ENCODE peak calls at places on chromosomes 12 and 14, in eight cellular contexts. One of them, this sample, is unnamed.

GRCh38 chr14:86143248-86143647 is 613.3 kb downstream of the FLRT2 start:
- DNase-seq in GM23338: no peak
- DNase-seq in K562: no peak
- DNase-seq in activated B cell treated with CpG ODN at 0.5 μM for 24 hours: no peak
- DNase-seq in PC-3: no peak
- DNase-seq in B cell: no peak
- DNase-seq in glutamatergic neuron: no peak
- DNase-seq in AG09309: no peak
- DNase-seq in this sample: no peak

GRCh38 chr12:100388382-100388781 is 31.5 kb downstream of the SLC17A8 start:
- DNase-seq in activated B cell treated with CpG ODN at 0.5 μM for 24 hours: no peak
- DNase-seq in GM23338: no peak
- DNase-seq in PC-3: no peak
- DNase-seq in AG09309: no peak
- DNase-seq in glutamatergic neuron: no peak
- DNase-seq in K562: no peak
- DNase-seq in B cell: no peak
- DNase-seq in this sample: no peak

GRCh38 chr14:61822458-61822857 is 60.2 kb downstream of the SNAPC1 start:
- DNase-seq in K562: no peak
- DNase-seq in activated B cell treated with CpG ODN at 0.5 μM for 24 hours: no peak
- DNase-seq in PC-3: no peak
- DNase-seq in AG09309: no peak
- DNase-seq in glutamatergic neuron: no peak
- DNase-seq in B cell: no peak
- DNase-seq in GM23338: no peak
- DNase-seq in this sample: no peak

GRCh38 chr14:54738009-54738408 is 164.6 kb downstream of the GCH1 start:
- DNase-seq in activated B cell treated with CpG ODN at 0.5 μM for 24 hours: no peak
- DNase-seq in AG09309: no peak
- DNase-seq in glutamatergic neuron: no peak
- DNase-seq in K562: no peak
- DNase-seq in B cell: no peak
- DNase-seq in PC-3: peak
- DNase-seq in GM23338: no peak
- DNase-seq in this sample: no peak

GRCh38 chr12:28884861-28885260 is 264.2 kb upstream of the FAR2 start:
- DNase-seq in activated B cell treated with CpG ODN at 0.5 μM for 24 hours: no peak
- DNase-seq in PC-3: no peak
- DNase-seq in glutamatergic neuron: no peak
- DNase-seq in K562: no peak
- DNase-seq in GM23338: no peak
- DNase-seq in AG09309: no peak
- DNase-seq in B cell: no peak
- DNase-seq in this sample: no peak

GRCh38 chr14:64293976-64294671 is at the start of gene ESR2:
- DNase-seq in glutamatergic neuron: peak
- DNase-seq in AG09309: no peak
- DNase-seq in K562: peak
- DNase-seq in B cell: peak
- DNase-seq in GM23338: peak
- DNase-seq in activated B cell treated with CpG ODN at 0.5 μM for 24 hours: peak
- DNase-seq in PC-3: peak
- DNase-seq in this sample: peak

GRCh38 chr14:22887260-22887989 is 4.4 kb downstream of the REM2 start:
- DNase-seq in glutamatergic neuron: peak
- DNase-seq in AG09309: no peak
- DNase-seq in activated B cell treated with CpG ODN at 0.5 μM for 24 hours: no peak
- DNase-seq in PC-3: peak
- DNase-seq in GM23338: peak
- DNase-seq in B cell: no peak
- DNase-seq in K562: peak
- DNase-seq in this sample: peak

GRCh38 chr12:120536064-120536791 is 2.1 kb downstream of the RNF10 start:
- DNase-seq in GM23338: no peak
- DNase-seq in activated B cell treated with CpG ODN at 0.5 μM for 24 hours: no peak
- DNase-seq in AG09309: no peak
- DNase-seq in K562: peak
- DNase-seq in PC-3: peak
- DNase-seq in glutamatergic neuron: no peak
- DNase-seq in B cell: no peak
- DNase-seq in this sample: no peak

GRCh38 chr12:66695130-66695529 is 16.3 kb upstream of the GRIP1 start:
- DNase-seq in activated B cell treated with CpG ODN at 0.5 μM for 24 hours: no peak
- DNase-seq in PC-3: no peak
- DNase-seq in K562: no peak
- DNase-seq in B cell: no peak
- DNase-seq in glutamatergic neuron: no peak
- DNase-seq in AG09309: no peak
- DNase-seq in GM23338: no peak
- DNase-seq in this sample: no peak

GRCh38 chr14:105879503-105879866 is 353.1 kb downstream of the TMEM121 start:
- DNase-seq in activated B cell treated with CpG ODN at 0.5 μM for 24 hours: no peak
- DNase-seq in K562: no peak
- DNase-seq in PC-3: no peak
- DNase-seq in glutamatergic neuron: peak
- DNase-seq in AG09309: no peak
- DNase-seq in B cell: no peak
- DNase-seq in GM23338: no peak
- DNase-seq in this sample: no peak

GRCh38 chr12:115294443-115295133 is 610.6 kb upstream of the TBX3 start:
- DNase-seq in glutamatergic neuron: no peak
- DNase-seq in PC-3: peak
- DNase-seq in B cell: no peak
- DNase-seq in GM23338: no peak
- DNase-seq in K562: no peak
- DNase-seq in activated B cell treated with CpG ODN at 0.5 μM for 24 hours: no peak
- DNase-seq in AG09309: no peak
- DNase-seq in this sample: no peak

GRCh38 chr14:87175175-87175574 is 817.8 kb downstream of the GALC start:
- DNase-seq in activated B cell treated with CpG ODN at 0.5 μM for 24 hours: no peak
- DNase-seq in glutamatergic neuron: no peak
- DNase-seq in K562: no peak
- DNase-seq in AG09309: no peak
- DNase-seq in GM23338: no peak
- DNase-seq in PC-3: no peak
- DNase-seq in B cell: no peak
- DNase-seq in this sample: no peak

GRCh38 chr12:118980407-118981014 is 830 bp upstream of the SRRM4 start:
- DNase-seq in glutamatergic neuron: peak
- DNase-seq in K562: no peak
- DNase-seq in GM23338: peak
- DNase-seq in PC-3: no peak
- DNase-seq in activated B cell treated with CpG ODN at 0.5 μM for 24 hours: no peak
- DNase-seq in AG09309: no peak
- DNase-seq in B cell: no peak
- DNase-seq in this sample: peak

GRCh38 chr12:115709410-115710065 is 568.0 kb downstream of the MED13L start:
- DNase-seq in AG09309: no peak
- DNase-seq in glutamatergic neuron: no peak
- DNase-seq in K562: no peak
- DNase-seq in activated B cell treated with CpG ODN at 0.5 μM for 24 hours: no peak
- DNase-seq in PC-3: no peak
- DNase-seq in B cell: no peak
- DNase-seq in GM23338: no peak
- DNase-seq in this sample: no peak

GRCh38 chr14:74616507-74616906 is 4.5 kb upstream of the LTBP2 start:
- DNase-seq in activated B cell treated with CpG ODN at 0.5 μM for 24 hours: no peak
- DNase-seq in AG09309: no peak
- DNase-seq in glutamatergic neuron: no peak
- DNase-seq in PC-3: peak
- DNase-seq in B cell: no peak
- DNase-seq in GM23338: no peak
- DNase-seq in K562: peak
- DNase-seq in this sample: no peak

GRCh38 chr12:103852498-103852992 is 11.5 kb upstream of the NT5DC3 start:
- DNase-seq in PC-3: peak
- DNase-seq in activated B cell treated with CpG ODN at 0.5 μM for 24 hours: no peak
- DNase-seq in AG09309: no peak
- DNase-seq in GM23338: peak
- DNase-seq in B cell: no peak
- DNase-seq in glutamatergic neuron: no peak
- DNase-seq in K562: no peak
- DNase-seq in this sample: no peak

GRCh38 chr12:32885831-32886230 is 10.7 kb downstream of the PKP2 start:
- DNase-seq in PC-3: no peak
- DNase-seq in glutamatergic neuron: no peak
- DNase-seq in B cell: no peak
- DNase-seq in AG09309: no peak
- DNase-seq in activated B cell treated with CpG ODN at 0.5 μM for 24 hours: no peak
- DNase-seq in GM23338: no peak
- DNase-seq in K562: no peak
- DNase-seq in this sample: no peak

GRCh38 chr12:34399631-34400422 is 377.5 kb downstream of the ALG10 start:
- DNase-seq in glutamatergic neuron: peak
- DNase-seq in activated B cell treated with CpG ODN at 0.5 μM for 24 hours: peak
- DNase-seq in AG09309: no peak
- DNase-seq in K562: no peak
- DNase-seq in B cell: peak
- DNase-seq in PC-3: no peak
- DNase-seq in GM23338: no peak
- DNase-seq in this sample: no peak

GRCh38 chr12:11805680-11806079 is 156.2 kb downstream of the ETV6 start:
- DNase-seq in glutamatergic neuron: no peak
- DNase-seq in GM23338: no peak
- DNase-seq in activated B cell treated with CpG ODN at 0.5 μM for 24 hours: no peak
- DNase-seq in B cell: no peak
- DNase-seq in K562: no peak
- DNase-seq in PC-3: peak
- DNase-seq in AG09309: no peak
- DNase-seq in this sample: no peak

GRCh38 chr12:11807453-11807852 is 158.0 kb downstream of the ETV6 start:
- DNase-seq in GM23338: no peak
- DNase-seq in activated B cell treated with CpG ODN at 0.5 μM for 24 hours: no peak
- DNase-seq in B cell: no peak
- DNase-seq in glutamatergic neuron: no peak
- DNase-seq in AG09309: no peak
- DNase-seq in PC-3: no peak
- DNase-seq in K562: no peak
- DNase-seq in this sample: no peak

GRCh38 chr12:11801643-11802042 is 152.2 kb downstream of the ETV6 start:
- DNase-seq in PC-3: no peak
- DNase-seq in glutamatergic neuron: no peak
- DNase-seq in GM23338: no peak
- DNase-seq in K562: no peak
- DNase-seq in AG09309: no peak
- DNase-seq in B cell: no peak
- DNase-seq in activated B cell treated with CpG ODN at 0.5 μM for 24 hours: no peak
- DNase-seq in this sample: no peak

GRCh38 chr12:11804130-11804529 is 154.7 kb downstream of the ETV6 start:
- DNase-seq in PC-3: no peak
- DNase-seq in K562: no peak
- DNase-seq in AG09309: no peak
- DNase-seq in GM23338: no peak
- DNase-seq in B cell: no peak
- DNase-seq in glutamatergic neuron: no peak
- DNase-seq in activated B cell treated with CpG ODN at 0.5 μM for 24 hours: no peak
- DNase-seq in this sample: no peak

DNA sequence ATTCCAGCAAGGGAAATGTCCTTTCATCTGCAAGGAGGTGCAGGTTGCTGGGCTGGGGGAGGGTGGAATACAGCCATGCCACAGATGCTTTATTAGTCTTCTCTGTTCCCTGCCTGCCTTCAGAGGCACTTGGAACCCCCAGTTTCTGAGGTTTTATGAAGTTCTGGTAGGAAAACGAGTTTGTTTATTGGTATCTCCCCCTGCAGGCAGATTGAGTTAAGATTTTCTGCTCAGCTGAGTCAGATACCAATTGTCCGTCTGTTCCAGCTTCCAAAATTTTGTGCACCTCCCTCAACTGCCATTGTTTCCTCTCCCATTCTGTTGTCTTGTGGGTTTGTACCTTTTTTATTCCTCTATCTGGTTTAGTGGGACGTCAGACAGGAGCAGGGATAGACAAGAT is 155.6 kb downstream of the ETV6 start:
- DNase-seq in glutamatergic neuron: no peak
- DNase-seq in K562: no peak
- DNase-seq in PC-3: no peak
- DNase-seq in B cell: no peak
- DNase-seq in GM23338: no peak
- DNase-seq in activated B cell treated with CpG ODN at 0.5 μM for 24 hours: no peak
- DNase-seq in AG09309: no peak
- DNase-seq in this sample: no peak
- TF ChIP-seq CTCF in glutamatergic neuron: no peak
- TF ChIP-seq CTCF in K562: peak
- TF ChIP-seq CTCF in PC-3: peak
- TF ChIP-seq CTCF in B cell: no peak
- TF ChIP-seq CTCF in GM23338: peak
- TF ChIP-seq CTCF in activated B cell treated with CpG ODN at 0.5 μM for 24 hours: no peak
- TF ChIP-seq CTCF in AG09309: peak
- TF ChIP-seq CTCF in this sample: peak

GRCh38 chr12:106790020-106790419 is 15.5 kb downstream of the RIC8B start:
- DNase-seq in K562: no peak
- DNase-seq in AG09309: no peak
- DNase-seq in B cell: no peak
- DNase-seq in PC-3: peak
- DNase-seq in activated B cell treated with CpG ODN at 0.5 μM for 24 hours: no peak
- DNase-seq in glutamatergic neuron: no peak
- DNase-seq in GM23338: no peak
- DNase-seq in this sample: no peak
- TF ChIP-seq CTCF in K562: peak
- TF ChIP-seq CTCF in AG09309: peak
- TF ChIP-seq CTCF in B cell: no peak
- TF ChIP-seq CTCF in PC-3: peak
- TF ChIP-seq CTCF in activated B cell treated with CpG ODN at 0.5 μM for 24 hours: no peak
- TF ChIP-seq CTCF in glutamatergic neuron: no peak
- TF ChIP-seq CTCF in GM23338: peak
- TF ChIP-seq CTCF in this sample: no peak

DNA sequence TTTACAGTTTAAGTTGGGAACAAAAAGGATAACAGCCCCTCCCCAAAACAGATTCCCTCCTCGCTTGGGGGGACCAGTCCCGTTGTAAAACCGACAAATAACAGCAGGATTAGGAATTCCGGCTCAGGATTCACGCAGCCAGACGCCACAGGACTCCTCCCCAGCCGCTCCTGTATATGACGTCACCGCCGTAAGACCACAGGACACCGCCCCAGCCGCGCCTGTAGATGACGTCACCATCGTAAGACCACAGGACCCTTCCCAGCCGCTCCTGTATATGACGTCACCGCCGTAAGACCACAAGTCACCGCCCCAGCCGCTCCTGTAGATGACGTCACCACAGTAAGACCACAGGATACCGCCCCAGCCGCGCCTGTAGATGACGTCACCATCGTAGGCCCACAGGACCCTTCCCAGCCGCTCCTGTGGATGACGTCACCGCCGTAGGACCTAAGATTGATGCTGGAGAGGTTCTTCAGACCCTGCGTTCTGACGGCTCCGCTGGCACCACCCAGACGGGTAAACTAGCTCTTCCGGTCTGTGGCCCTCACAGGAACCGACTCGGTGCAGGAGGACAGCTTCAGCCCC is 44.0 kb upstream of the FBRSL1 start:
- DNase-seq in B cell: no peak
- DNase-seq in activated B cell treated with CpG ODN at 0.5 μM for 24 hours: no peak
- DNase-seq in AG09309: peak
- DNase-seq in K562: peak
- DNase-seq in GM23338: peak
- DNase-seq in glutamatergic neuron: peak
- DNase-seq in PC-3: peak
- DNase-seq in this sample: no peak
- TF ChIP-seq CTCF in B cell: no peak
- TF ChIP-seq CTCF in activated B cell treated with CpG ODN at 0.5 μM for 24 hours: no peak
- TF ChIP-seq CTCF in AG09309: no peak
- TF ChIP-seq CTCF in K562: peak
- TF ChIP-seq CTCF in GM23338: no peak
- TF ChIP-seq CTCF in glutamatergic neuron: no peak
- TF ChIP-seq CTCF in PC-3: no peak
- TF ChIP-seq CTCF in this sample: no peak

GRCh38 chr12:96091833-96092232 is 56.4 kb upstream of the LTA4H start:
- DNase-seq in glutamatergic neuron: no peak
- DNase-seq in AG09309: no peak
- DNase-seq in GM23338: peak
- DNase-seq in K562: no peak
- DNase-seq in B cell: no peak
- DNase-seq in activated B cell treated with CpG ODN at 0.5 μM for 24 hours: no peak
- DNase-seq in PC-3: peak
- DNase-seq in this sample: no peak
- TF ChIP-seq CTCF in glutamatergic neuron: no peak
- TF ChIP-seq CTCF in AG09309: peak
- TF ChIP-seq CTCF in GM23338: peak
- TF ChIP-seq CTCF in K562: peak
- TF ChIP-seq CTCF in B cell: no peak
- TF ChIP-seq CTCF in activated B cell treated with CpG ODN at 0.5 μM for 24 hours: no peak
- TF ChIP-seq CTCF in PC-3: peak
- TF ChIP-seq CTCF in this sample: no peak